ENCODE peak calls at places on chromosomes 4 and X, in seven cellular contexts. O is fibroblast of the aortic adventitia, P is hippocampal formation, M is lower lobe of right lung, B is M059J, G is posterior cingulate gyrus, X is lower leg skin. Z is an unnamed sample.

GRCh38 chr4:91257721-91258120 is 1046.0 kb upstream of the GRID2 start:
- DNase-seq in B (no peak), P (no peak), O (no peak), M (no peak), X (no peak), G (no peak), Z (no peak)

GRCh38 chr4:184100297-184100885 is 117.3 kb downstream of the ENPP6 start:
- DNase-seq in O (peak), B (peak), M (peak), X (no peak), P (peak), G (peak), Z (peak)

GRCh38 chr4:128287159-128287870 is at the start of gene PGRMC2:
- DNase-seq in P (no peak), G (no peak), B (peak), M (no peak), O (peak), X (peak), Z (no peak)

GRCh38 chrX:122135070-122135469 is 1049.0 kb upstream of the GRIA3 start:
- DNase-seq in M (no peak), P (no peak), X (no peak), G (no peak), O (peak), B (no peak), Z (no peak)

GRCh38 chr4:121740796-121741409 is 24.1 kb downstream of the SMIM43 start:
- DNase-seq in X (no peak), B (no peak), G (no peak), O (no peak), M (no peak), P (no peak), Z (no peak)

GRCh38 chrX:47562615-47563243 is 1.7 kb downstream of the ARAF start:
- DNase-seq in X (no peak), M (no peak), O (peak), P (no peak), B (no peak), G (no peak), Z (no peak)

GRCh38 chrX:54452920-54453319 is 12.7 kb downstream of the TSR2 start:
- DNase-seq in X (no peak), O (no peak), P (no peak), M (no peak), G (no peak), B (peak), Z (no peak)

GRCh38 chrX:105302246-105302645 is 81.8 kb upstream of the TEX13A start:
- DNase-seq in P (no peak), X (no peak), O (peak), G (no peak), M (no peak), B (no peak), Z (no peak)

GRCh38 chr4:4254666-4255065 is 6.6 kb upstream of the TMEM128 start:
- DNase-seq in B (no peak), X (no peak), G (peak), M (no peak), P (peak), O (no peak), Z (no peak)

GRCh38 chr4:2042207-2042946 is 16.8 kb upstream of the NAT8L start:
- DNase-seq in X (no peak), G (peak), B (peak), M (peak), O (no peak), P (peak), Z (peak)

GRCh38 chrX:10381218-10381617 is 224.4 kb downstream of the CLCN4 start:
- DNase-seq in B (peak), M (no peak), P (no peak), X (no peak), G (no peak), O (no peak), Z (no peak)

GRCh38 chr4:23897564-23898109 is 7.8 kb upstream of the PPARGC1A start:
- DNase-seq in B (no peak), P (no peak), O (no peak), M (no peak), G (no peak), X (no peak), Z (no peak)

GRCh38 chr4:154634058-154634457 is 21.6 kb upstream of the FGG start:
- DNase-seq in P (no peak), O (no peak), M (no peak), X (no peak), B (no peak), G (no peak), Z (no peak)

GRCh38 chrX:317424-318067 is 1.1 kb downstream of the GTPBP6 start:
- DNase-seq in P (no peak), O (no peak), X (no peak), M (no peak), G (peak), B (no peak), Z (no peak)

GRCh38 chr4:24921491-24921890 is 8.6 kb upstream of the CCDC149 start:
- DNase-seq in G (no peak), X (no peak), O (no peak), M (no peak), B (no peak), P (no peak), Z (no peak)

GRCh38 chrX:39336709-39337294 is 535.5 kb downstream of the MID1IP1 start:
- DNase-seq in O (no peak), P (no peak), G (no peak), X (peak), B (no peak), M (no peak), Z (no peak)

GRCh38 chrX:15055146-15055930 is 182.1 kb downstream of the MOSPD2 start:
- DNase-seq in M (no peak), P (no peak), G (no peak), O (no peak), X (no peak), B (peak), Z (no peak)

GRCh38 chrX:49761481-49761880 is 65.7 kb upstream of the PAGE1 start:
- DNase-seq in P (no peak), G (no peak), X (no peak), M (no peak), O (peak), B (peak), Z (no peak)

GRCh38 chrX:146755214-146755613 is 54.4 kb upstream of the CXorf51B start:
- DNase-seq in P (no peak), O (no peak), B (no peak), M (no peak), X (no peak), G (no peak), Z (no peak)

GRCh38 chr4:77010841-77011354 is 61.3 kb downstream of the SEPTIN11 start:
- DNase-seq in M (no peak), G (no peak), X (no peak), O (no peak), P (no peak), B (peak), Z (no peak)

GRCh38 chrX:112874140-112874539 is 33.5 kb upstream of the AMOT start:
- DNase-seq in O (peak), B (peak), P (no peak), G (no peak), X (no peak), M (no peak), Z (no peak)

GRCh38 chrX:12974217-12974796 is 603 bp upstream of the TMSB4X start:
- DNase-seq in B (peak), P (peak), M (peak), G (peak), X (peak), O (peak), Z (peak)

GRCh38 chr4:182749768-182750167 is 167.4 kb downstream of the DCTD start:
- DNase-seq in B (no peak), M (no peak), P (no peak), X (no peak), O (peak), G (no peak), Z (no peak)

GRCh38 chr4:61375316-61375715 is 175.2 kb downstream of the ADGRL3 start:
- DNase-seq in B (no peak), X (no peak), G (no peak), O (no peak), M (no peak), P (no peak), Z (no peak)

GRCh38 chr4:123484291-123484926 is 87.8 kb downstream of the SPRY1 start:
- DNase-seq in B (no peak), G (no peak), X (no peak), M (no peak), P (no peak), O (peak), Z (no peak)

GRCh38 chr4:27005512-27006246 is 145.0 kb downstream of the STIM2 start:
- DNase-seq in G (no peak), P (no peak), O (peak), M (no peak), B (peak), X (no peak), Z (no peak)

GRCh38 chr4:165384608-165385007 is 5.8 kb downstream of the CPE start:
- DNase-seq in P (no peak), X (no peak), G (no peak), B (peak), O (peak), M (no peak), Z (no peak)

GRCh38 chrX:1453951-1454785 is 1.5 kb upstream of the ASMTL start:
- DNase-seq in G (peak), O (peak), X (peak), B (peak), P (no peak), M (peak), Z (peak)

GRCh38 chr4:134160211-134160610 is 41.4 kb downstream of the PABPC4L start:
- DNase-seq in X (no peak), O (no peak), B (no peak), P (no peak), G (no peak), M (no peak), Z (no peak)

GRCh38 chr4:138897818-138898226 is 117.8 kb upstream of the NOCT start:
- DNase-seq in G (no peak), B (peak), O (peak), M (no peak), X (no peak), P (no peak), Z (no peak)

GRCh38 chr4:53497446-53498069 is 93.7 kb downstream of the LNX1 start:
- DNase-seq in O (peak), X (peak), M (no peak), B (peak), P (no peak), G (no peak), Z (no peak)

Z was measured in stomach.